ENCODE peak calls at places on chromosomes 13 and 19, in four cellular contexts. T is heart left ventricle, S is testis, V is adrenal gland. O is an unnamed sample.

GRCh38 chr13:113471844-113472243 is 18.6 kb upstream of the ADPRHL1 start:
- DNase-seq in T (no peak), S (no peak), V (no peak), O (no peak)

GRCh38 chr13:43072394-43072793 is 49.0 kb downstream of the DNAJC15 start:
- DNase-seq in T (peak; percentile 63), S (peak; percentile 44), V (peak; percentile 67), O (peak; percentile 36)

GRCh38 chr13:110018009-110018408 is 231.6 kb upstream of the IRS2 start:
- DNase-seq in T (no peak), S (no peak), V (no peak), O (no peak)

GRCh38 chr13:39197645-39198007 is 159.4 kb downstream of the NHLRC3 start:
- DNase-seq in T (no peak), S (no peak), V (no peak), O (no peak)

GRCh38 chr19:19997656-19998268 is 41.5 kb downstream of the ZNF682 start:
- DNase-seq in T (peak; percentile 28), S (peak; percentile 50), V (peak; percentile 7), O (peak; percentile 57)

GRCh38 chr19:44499559-44499958 is 763 bp downstream of the ZNF180 start:
- DNase-seq in T (no peak), S (no peak), V (no peak), O (no peak)

GRCh38 chr13:73661687-73662425 is 472.3 kb downstream of the KLF12 start:
- DNase-seq in T (no peak), S (no peak), V (no peak), O (no peak)

GRCh38 chr19:50542825-50543428 is 25.3 kb downstream of the LRRC4B start:
- DNase-seq in T (no peak), S (no peak), V (no peak), O (no peak)

GRCh38 chr13:68232351-68233130 is 1002.4 kb upstream of the PCDH9 start:
- DNase-seq in T (no peak), S (no peak), V (no peak), O (no peak)

GRCh38 chr19:6048808-6049405 is 61.4 kb downstream of the RFX2 start:
- DNase-seq in T (peak; percentile 83), S (peak; percentile 85), V (peak; percentile 80), O (peak; percentile 81)

GRCh38 chr19:35959040-35959967 is 23.1 kb downstream of the LRFN3 start:
- DNase-seq in T (peak; percentile 36), S (peak; percentile 60), V (peak; percentile 15), O (peak; percentile 39)

DNA sequence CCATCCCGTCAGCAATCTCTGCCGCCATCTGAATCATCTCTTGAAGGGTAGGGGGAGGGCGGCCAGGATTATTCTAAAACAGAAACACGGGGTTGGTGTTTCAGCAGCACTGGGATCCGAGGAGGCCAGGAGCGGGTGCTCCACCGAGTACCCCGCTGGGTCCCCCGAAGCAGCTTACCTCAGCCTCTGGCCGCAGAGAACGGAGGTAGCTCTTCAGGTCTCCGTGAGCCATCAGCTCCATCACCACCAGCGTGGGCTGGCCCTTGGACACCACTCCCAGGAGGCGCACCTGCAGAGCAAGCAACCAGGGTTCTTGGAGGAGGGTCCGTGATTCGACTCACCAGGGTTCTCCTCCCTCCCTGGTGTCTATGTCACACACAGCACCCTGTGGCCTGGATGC is 53.2 kb downstream of the ZNF557 start:
- DNase-seq in T (no peak), S (no peak), V (no peak), O (no peak)
- H3K36me3 ChIP-seq in T (peaks cover 74% of the 10 kb centered on the region), S (no peaks in the 10 kb centered on the region), V (no peaks in the 10 kb centered on the region), O (peaks cover 41% of the 10 kb centered on the region)

GRCh38 chr19:16002985-16003384 is 54.2 kb downstream of the OR10H4 start:
- DNase-seq in T (no peak), S (no peak), V (no peak), O (no peak)
- TF ChIP-seq POLR2A in T (no peak), S (no peak), V (no peak), O (no peak)

DNA sequence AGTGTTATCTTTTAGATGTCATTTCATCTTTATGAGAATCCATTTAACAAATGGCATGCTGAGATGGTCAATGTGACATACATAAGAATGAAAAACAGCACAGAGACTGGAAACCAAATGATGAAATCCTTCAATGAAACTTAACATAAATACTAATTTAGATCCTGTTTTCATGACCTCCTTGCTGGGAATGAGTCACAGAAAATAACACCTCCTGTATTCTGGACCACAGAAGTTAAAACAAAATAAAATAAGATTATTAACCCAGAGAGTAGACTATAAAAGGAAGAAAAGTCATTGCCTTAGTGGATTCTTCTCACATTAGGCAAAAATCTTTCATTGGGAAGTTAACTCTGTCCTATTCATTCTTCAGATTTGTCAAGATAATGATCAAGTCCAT is 1.6 kb downstream of the DIAPH3 start:
- DNase-seq in T (no peak), S (no peak), V (no peak), O (no peak)
- H3K4me3 ChIP-seq in T (no peak overlapping the region), S (no peak overlapping the region), V (no peak overlapping the region), O (no peak overlapping the region)

GRCh38 chr19:1277061-1277460 is 1.7 kb downstream of the FAM174C start:
- DNase-seq in T (no peak), S (no peak), V (no peak), O (no peak)
- H3K36me3 ChIP-seq in T (peaks cover 63% of the 10 kb centered on the region), S (no peaks in the 10 kb centered on the region), V (no peaks in the 10 kb centered on the region), O (peaks cover 22% of the 10 kb centered on the region)

O was measured in body of pancreas.